ENCODE peak calls at places on chromosomes 16 and 17, in five cellular contexts. K, M, E, D and I are unnamed samples.

GRCh38 chr17:63418540-63418939 is 27.6 kb downstream of the CYB561 start:
- DNase-seq in K (no peak), M (no peak), E (no peak), D (no peak), I (no peak)

GRCh38 chr17:69358688-69359596 is 32.0 kb upstream of the ABCA5 start:
- DNase-seq in K (peak), M (peak), E (no peak), D (no peak), I (peak)

GRCh38 chr17:34161600-34161999 is 93.5 kb upstream of the CCL2 start:
- DNase-seq in K (no peak), M (no peak), E (no peak), D (no peak), I (no peak)

GRCh38 chr16:81618661-81619060 is 160.4 kb upstream of the PLCG2 start:
- DNase-seq in K (no peak), M (no peak), E (no peak), D (no peak), I (no peak)

GRCh38 chr17:9833922-9834321 is 8.2 kb downstream of the GLP2R start:
- DNase-seq in K (no peak), M (no peak), E (no peak), D (no peak), I (no peak)

GRCh38 chr17:27155866-27156265 is 138.0 kb upstream of the WSB1 start:
- DNase-seq in K (no peak), M (no peak), E (no peak), D (no peak), I (no peak)

GRCh38 chr17:29619251-29619650 is 3.5 kb downstream of the CORO6 start:
- DNase-seq in K (peak), M (peak), E (peak), D (no peak), I (peak)

GRCh38 chr16:20676867-20677266 is 20.6 kb downstream of the ACSM1 start:
- DNase-seq in K (no peak), M (no peak), E (no peak), D (no peak), I (no peak)

GRCh38 chr16:75758215-75758614 is 31.9 kb upstream of the CPHXL start:
- DNase-seq in K (no peak), M (peak), E (peak), D (no peak), I (peak)

DNA sequence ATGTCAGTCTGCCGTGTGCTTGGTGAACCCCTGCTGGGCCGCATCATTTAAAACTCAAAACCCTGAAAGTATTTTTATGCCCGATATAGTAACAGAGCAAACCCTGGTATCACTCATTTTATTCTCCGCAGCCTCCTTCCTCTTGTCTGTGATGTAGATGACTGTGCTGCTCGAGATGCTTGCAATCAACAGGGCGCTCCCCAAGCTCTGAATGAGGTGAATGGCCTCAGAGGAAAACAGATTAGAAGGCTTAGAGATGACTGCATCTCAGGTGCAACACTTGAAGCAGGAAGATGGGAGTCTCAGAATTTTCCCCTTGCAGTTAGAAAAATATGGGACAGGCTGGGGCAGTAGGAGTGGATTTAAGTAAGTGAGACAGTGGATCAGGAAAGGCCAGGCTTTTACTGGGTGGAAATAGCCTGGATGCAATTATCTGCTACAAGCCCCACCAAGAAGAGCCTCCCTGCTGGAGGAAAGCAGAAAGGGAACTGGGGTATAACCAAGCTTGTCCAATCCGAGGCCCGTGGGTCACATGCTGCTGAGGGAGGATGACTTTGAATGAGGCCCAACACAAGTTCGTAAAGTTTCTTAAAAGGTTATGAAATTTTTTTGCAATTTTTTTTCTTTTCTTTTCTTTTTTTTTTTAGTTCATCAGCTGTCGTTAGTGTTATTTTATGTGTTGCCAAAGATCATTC is 166.9 kb downstream of the CDH13 start:
- DNase-seq in K (no peak), M (no peak), E (no peak), D (no peak), I (no peak)
- TF ChIP-seq CTCF in K (no peak), M (no peak), E (no peak), D (no peak), I (no peak)

DNA sequence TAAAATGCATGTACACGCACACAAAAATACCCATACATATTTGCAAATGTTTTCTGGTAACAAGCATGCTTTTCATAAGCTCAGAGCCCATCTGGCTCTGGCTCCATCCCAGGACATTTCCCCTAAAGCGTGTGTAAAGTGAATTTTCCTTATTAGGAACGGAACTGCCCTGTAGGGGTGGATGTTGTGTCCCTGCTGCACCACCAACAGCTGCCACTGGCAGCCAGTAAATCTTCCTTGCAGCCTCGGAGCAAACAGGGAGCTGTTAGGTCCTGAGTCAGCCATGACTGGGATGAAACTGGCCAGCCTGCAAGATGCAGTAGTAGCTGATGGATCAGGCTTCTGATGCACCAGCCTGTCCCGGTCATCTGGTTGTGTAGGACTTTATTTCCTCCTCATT is 393.6 kb downstream of the UTP18 start:
- DNase-seq in K (peak), M (no peak), E (no peak), D (no peak), I (peak)
- TF ChIP-seq CTCF in K (no peak), M (no peak), E (no peak), D (no peak), I (no peak)

GRCh38 chr17:22517716-22518115 is 825.4 kb downstream of the KCNJ18 start:
- DNase-seq in K (no peak), M (no peak), E (no peak), D (no peak), I (no peak)
- TF ChIP-seq CTCF in K (peak), M (no peak), E (no peak), D (no peak), I (no peak)

DNA sequence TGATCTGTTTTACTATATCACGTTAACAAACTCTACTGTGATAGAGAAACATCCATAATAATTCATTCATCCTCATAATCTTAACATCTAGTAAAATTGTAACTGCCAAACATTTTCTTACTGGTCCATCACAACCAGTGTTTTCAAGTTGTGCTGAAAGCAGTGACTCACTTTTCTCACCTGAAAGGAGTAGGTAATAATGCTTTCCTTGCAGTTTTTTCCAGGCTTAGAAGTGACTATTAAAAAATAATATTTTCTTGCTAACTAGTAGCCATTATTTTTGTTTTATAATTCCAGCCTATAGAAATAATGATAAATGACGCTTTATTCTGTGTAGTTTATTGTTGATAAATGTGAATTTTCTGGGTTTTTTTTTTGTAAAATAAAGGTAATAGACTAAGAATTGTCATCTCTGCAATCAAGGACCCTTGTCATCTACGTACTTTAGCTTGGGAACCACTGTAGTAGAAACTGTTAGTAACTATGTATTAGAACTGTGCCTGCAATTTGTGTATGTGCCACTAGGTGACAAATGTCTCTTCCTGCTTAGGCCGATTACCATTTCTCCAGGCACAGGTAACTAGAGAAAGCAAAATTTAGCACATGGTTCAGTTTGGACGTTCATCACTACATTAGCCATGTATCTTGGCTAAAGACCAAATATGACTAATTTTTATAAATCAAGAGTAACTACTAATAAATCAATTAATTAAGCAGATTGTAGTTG is 409.4 kb upstream of the ERCC4 start:
- DNase-seq in K (no peak), M (no peak), E (no peak), D (no peak), I (no peak)
- TF ChIP-seq CTCF in K (peak), M (no peak), E (no peak), D (no peak), I (no peak)